ENCODE peak calls at places on chromosome 5, in seven cellular contexts. O is NT2/D1, I is HCEC 1CT, Q is left cardiac atrium, J is colonic mucosa, A is heart right ventricle, U is RPMI8226. R is an unnamed sample.

GRCh38 chr5:50340757-50341156 is 100.3 kb downstream of the EMB start:
- DNase-seq in O (no peak), I (no peak), Q (no peak), J (no peak), A (no peak), U (no peak), R (no peak)

GRCh38 chr5:68303038-68303738 is 87.6 kb downstream of the PIK3R1 start:
- DNase-seq in O (no peak), I (no peak), Q (no peak), J (no peak), A (no peak), U (no peak), R (no peak)

GRCh38 chr5:36777105-36777757 is 99.3 kb upstream of the NIPBL start:
- DNase-seq in O (peak), I (peak), Q (no peak), J (peak), A (no peak), U (no peak), R (peak)

GRCh38 chr5:27267209-27267824 is 228.9 kb upstream of the CDH9 start:
- DNase-seq in O (no peak), I (no peak), Q (no peak), J (no peak), A (no peak), U (no peak), R (no peak)

GRCh38 chr5:150441813-150442698 is 7.5 kb downstream of the RPS14 start:
- DNase-seq in O (no peak), I (no peak), Q (peak), J (no peak), A (no peak), U (no peak), R (no peak)

GRCh38 chr5:6465831-6466790 is 17.5 kb downstream of the UBE2QL1 start:
- DNase-seq in O (no peak), I (no peak), Q (no peak), J (no peak), A (no peak), U (no peak), R (no peak)

GRCh38 chr5:145471026-145471425 is 364.1 kb downstream of the PRELID2 start:
- DNase-seq in O (no peak), I (no peak), Q (no peak), J (no peak), A (no peak), U (no peak), R (no peak)

GRCh38 chr5:112534067-112534466 is 115.0 kb upstream of the EPB41L4A start:
- DNase-seq in O (no peak), I (no peak), Q (no peak), J (no peak), A (no peak), U (no peak), R (no peak)

GRCh38 chr5:132489871-132490483 is 596 bp downstream of the IRF1 start:
- DNase-seq in O (no peak), I (peak), Q (peak), J (peak), A (peak), U (peak), R (peak)

GRCh38 chr5:79464695-79465332 is 49.1 kb downstream of the HOMER1 start:
- DNase-seq in O (no peak), I (peak), Q (no peak), J (no peak), A (no peak), U (peak), R (no peak)

GRCh38 chr5:78640622-78641021 is 8.0 kb downstream of the LHFPL2 start:
- DNase-seq in O (no peak), I (peak), Q (no peak), J (no peak), A (no peak), U (no peak), R (no peak)

GRCh38 chr5:157121709-157122108 is 12.9 kb upstream of the HAVCR2 start:
- DNase-seq in O (no peak), I (no peak), Q (no peak), J (no peak), A (no peak), U (no peak), R (no peak)

GRCh38 chr5:61020415-61020814 is 75.4 kb downstream of the NDUFAF2 start:
- DNase-seq in O (no peak), I (peak), Q (no peak), J (no peak), A (peak), U (no peak), R (no peak)

GRCh38 chr5:101785090-101785489 is 511.0 kb downstream of the SLCO4C1 start:
- DNase-seq in O (no peak), I (no peak), Q (no peak), J (no peak), A (no peak), U (no peak), R (no peak)

GRCh38 chr5:146510528-146510927 is 5.5 kb downstream of the GPR151 start:
- DNase-seq in O (no peak), I (peak), Q (no peak), J (no peak), A (no peak), U (no peak), R (no peak)

GRCh38 chr5:36156124-36156601 is 4.3 kb downstream of the SKP2 start:
- DNase-seq in O (no peak), I (peak), Q (no peak), J (no peak), A (no peak), U (no peak), R (no peak)

GRCh38 chr5:81393430-81393782 is 528 bp downstream of the ACOT12 start:
- DNase-seq in O (no peak), I (no peak), Q (no peak), J (no peak), A (no peak), U (no peak), R (no peak)

GRCh38 chr5:103355590-103355989 is 97.0 kb downstream of the MACIR start:
- DNase-seq in O (no peak), I (no peak), Q (no peak), J (no peak), A (no peak), U (no peak), R (no peak)

GRCh38 chr5:149464796-149465489 is 85.9 kb upstream of the IL17B start:
- DNase-seq in O (no peak), I (peak), Q (peak), J (peak), A (peak), U (no peak), R (no peak)

GRCh38 chr5:175538576-175538975 is 60.2 kb downstream of the SFXN1 start:
- DNase-seq in O (no peak), I (no peak), Q (no peak), J (no peak), A (no peak), U (no peak), R (no peak)

GRCh38 chr5:756171-756570 is 28.4 kb downstream of the ZDHHC11B start:
- DNase-seq in O (no peak), I (no peak), Q (peak), J (peak), A (peak), U (no peak), R (no peak)

GRCh38 chr5:38831909-38832308 is 13.9 kb upstream of the OSMR start:
- DNase-seq in O (no peak), I (peak), Q (no peak), J (no peak), A (no peak), U (peak), R (peak)

GRCh38 chr5:137822158-137822764 is 45.4 kb upstream of the MYOT start:
- DNase-seq in O (peak), I (peak), Q (peak), J (peak), A (peak), U (peak), R (peak)

GRCh38 chr5:149646564-149646963 is 65.3 kb downstream of the ARHGEF37 start:
- DNase-seq in O (no peak), I (no peak), Q (no peak), J (no peak), A (no peak), U (peak), R (no peak)

GRCh38 chr5:77076961-77077820 is 9.9 kb downstream of the ZBED3 start:
- DNase-seq in O (no peak), I (peak), Q (peak), J (peak), A (peak), U (peak), R (peak)

GRCh38 chr5:140855772-140856674 is at the start of gene PCDHA10:
- DNase-seq in O (no peak), I (no peak), Q (no peak), J (no peak), A (no peak), U (no peak), R (no peak)

GRCh38 chr5:19891658-19892057 is 96.3 kb downstream of the CDH18 start:
- DNase-seq in O (no peak), I (peak), Q (no peak), J (no peak), A (no peak), U (no peak), R (no peak)

GRCh38 chr5:9122528-9122927 is 423.3 kb downstream of the SEMA5A start:
- DNase-seq in O (no peak), I (no peak), Q (no peak), J (no peak), A (no peak), U (no peak), R (no peak)

GRCh38 chr5:1003296-1003937 is 5.2 kb upstream of the NKD2 start:
- DNase-seq in O (no peak), I (no peak), Q (no peak), J (peak), A (no peak), U (peak), R (peak)

R was measured in HAP-1.